ENCODE peak calls at places on chromosomes 3 and 15, in ten cellular contexts. B is iPS-NIHi11; N is AG04450; C is NCI-H69; U is fibroblast of lung; K is KBM-7; Z is activated naive CD4-positive, alpha-beta T cell; F is SW 1271; Y is midbrain; R is choroid plexus epithelial cell. X is an unnamed sample.
A peak's percentile ranks its signal among the peaks of the same experiment; 100 is the strongest.

GRCh38 chr3:14047841-14048240 is 76.8 kb downstream of the CHCHD4 start:
- DNase-seq in F (no peak), Y (no peak), B (no peak), C (no peak), Z (no peak), U (no peak), R (no peak), K (no peak), N (no peak), X (no peak)

GRCh38 chr3:42179110-42179725 is 86.8 kb downstream of the CCK start:
- DNase-seq in U (peak; percentile 89), Y (no peak), N (peak; percentile 70), F (peak; percentile 81), C (peak; percentile 70), R (peak; percentile 93), B (peak; percentile 64), Z (no peak), K (no peak), X (no peak)

GRCh38 chr15:74293021-74293810 is 57.1 kb downstream of the CCDC33 start:
- DNase-seq in B (no peak), R (no peak), F (no peak), C (no peak), Y (no peak), N (no peak), K (no peak), Z (no peak), U (no peak), X (no peak)

GRCh38 chr3:157810924-157811718 is 295.1 kb downstream of the SHOX2 start:
- DNase-seq in N (no peak), F (no peak), C (peak; percentile 67), Z (no peak), Y (no peak), U (no peak), B (no peak), K (no peak), R (peak; percentile 6), X (no peak)

GRCh38 chr3:39467394-39468107 is at the start of gene MOBP:
- DNase-seq in R (no peak), U (no peak), C (no peak), K (no peak), F (no peak), N (no peak), B (no peak), Z (no peak), Y (peak; percentile 77), X (no peak)

GRCh38 chr3:130699765-130700164 is 46.9 kb downstream of the PIK3R4 start:
- DNase-seq in K (peak; percentile 62), Z (no peak), C (peak; percentile 37), F (peak; percentile 14), R (peak; percentile 49), N (no peak), B (peak; percentile 30), Y (no peak), U (peak; percentile 37), X (no peak)

GRCh38 chr15:29676961-29677402 is 145.3 kb downstream of the TJP1 start:
- DNase-seq in N (no peak), R (peak; percentile 59), U (peak; percentile 17), C (peak; percentile 82), Y (no peak), K (no peak), F (no peak), B (no peak), Z (no peak), X (no peak)

GRCh38 chr15:99961011-99961441 is 227.8 kb upstream of the LYSMD4 start:
- DNase-seq in U (no peak), K (no peak), R (peak; percentile 57), B (peak; percentile 58), N (no peak), Z (no peak), C (no peak), Y (peak; percentile 15), F (peak; percentile 32), X (no peak)

GRCh38 chr3:50625131-50625878 is 8.4 kb downstream of the MAPKAPK3 start:
- DNase-seq in U (no peak), K (no peak), C (no peak), R (no peak), B (no peak), F (no peak), Y (no peak), Z (no peak), N (no peak), X (no peak)

GRCh38 chr3:170507063-170507462 is 78.8 kb downstream of the SLC7A14 start:
- DNase-seq in U (no peak), F (no peak), R (no peak), Y (no peak), Z (no peak), C (no peak), N (no peak), B (no peak), K (peak; percentile 7), X (no peak)

GRCh38 chr3:103181175-103181574 is 746.4 kb downstream of the ZPLD1 start:
- DNase-seq in R (no peak), F (no peak), Y (no peak), N (no peak), U (no peak), Z (no peak), B (no peak), C (no peak), K (no peak), X (no peak)

GRCh38 chr3:146162561-146162960 is 1.6 kb upstream of the PLOD2 start:
- DNase-seq in K (no peak), F (no peak), Z (no peak), U (no peak), B (no peak), N (no peak), Y (no peak), R (no peak), C (peak; percentile 13), X (no peak)

GRCh38 chr15:72866866-72867616 is 83.5 kb upstream of the ADPGK start:
- DNase-seq in C (no peak), R (no peak), N (no peak), U (no peak), B (no peak), Y (no peak), Z (no peak), K (no peak), F (no peak), X (no peak)

GRCh38 chr3:12882336-12883310 is 41.3 kb upstream of the RPL32 start:
- DNase-seq in Y (no peak), Z (no peak), R (no peak), B (no peak), C (no peak), N (no peak), U (no peak), K (no peak), F (no peak), X (no peak)

GRCh38 chr15:41554401-41554800 is 4.6 kb upstream of the TYRO3 start:
- DNase-seq in U (no peak), F (no peak), R (no peak), C (no peak), B (no peak), Y (no peak), Z (no peak), N (no peak), K (peak; percentile 32), X (no peak)

GRCh38 chr3:184428561-184429175 is 48.8 kb downstream of the CHRD start:
- DNase-seq in Y (peak; percentile 33), K (no peak), Z (no peak), U (no peak), C (peak; percentile 14), B (no peak), F (no peak), N (no peak), R (no peak), X (no peak)

GRCh38 chr3:120470870-120471269 is 20.1 kb upstream of the FSTL1 start:
- DNase-seq in Y (peak; percentile 27), C (no peak), B (no peak), Z (no peak), F (no peak), U (no peak), N (no peak), K (no peak), R (no peak), X (no peak)

GRCh38 chr3:76442374-76442915 is 597.5 kb upstream of the ROBO2 start:
- DNase-seq in F (no peak), B (no peak), C (no peak), Y (no peak), R (peak; percentile 52), K (no peak), N (no peak), U (no peak), Z (no peak), X (no peak)

GRCh38 chr3:152355744-152356665 is 87.3 kb downstream of the MBNL1 start:
- DNase-seq in B (no peak), Z (no peak), R (no peak), U (peak; percentile 48), C (no peak), K (no peak), Y (no peak), N (no peak), F (no peak), X (no peak)

GRCh38 chr3:167450675-167451074 is 23.2 kb downstream of the SERPINI2 start:
- DNase-seq in R (no peak), Y (no peak), U (no peak), K (no peak), B (no peak), N (no peak), C (peak; percentile 11), F (no peak), Z (no peak), X (no peak)

GRCh38 chr15:63597033-63597790 is at the start of gene FBXL22:
- DNase-seq in C (no peak), U (peak; percentile 88), F (no peak), R (peak; percentile 57), N (peak; percentile 78), B (no peak), Z (no peak), K (no peak), Y (peak; percentile 35), X (no peak)

GRCh38 chr15:74174966-74175270 is 1.4 kb downstream of the ISLR start:
- DNase-seq in F (no peak), U (no peak), R (no peak), Y (no peak), N (no peak), C (no peak), K (no peak), Z (no peak), B (no peak), X (no peak)

GRCh38 chr3:162391301-162391700 is 894.7 kb downstream of the OTOL1 start:
- DNase-seq in C (no peak), U (peak; percentile 25), Z (no peak), R (peak; percentile 66), Y (no peak), K (no peak), F (peak; percentile 30), N (no peak), B (no peak), X (no peak)

GRCh38 chr3:70433091-70433490 is 120.7 kb upstream of the MDFIC2 start:
- DNase-seq in K (no peak), B (no peak), U (peak; percentile 22), F (no peak), R (peak; percentile 78), N (no peak), C (no peak), Z (no peak), Y (no peak), X (no peak)

GRCh38 chr3:31093608-31093990 is 199.1 kb upstream of the GADL1 start:
- DNase-seq in F (no peak), U (no peak), B (no peak), C (no peak), Y (no peak), K (no peak), Z (no peak), R (no peak), N (no peak), X (no peak)